ENCODE peak calls at places on chromosomes 11 and 22, in ten cellular contexts. U, V, Y, R, K, N, E, M, O and L are unnamed samples.

GRCh38 chr22:38249803-38250641 is 22.8 kb downstream of the TMEM184B start:
- DNase-seq in E (no peak), U (no peak), O (no peak), N (no peak), K (no peak), M (no peak), V (no peak), Y (no peak), R (no peak), L (no peak)

GRCh38 chr11:117884994-117885393 is 8.5 kb upstream of the FXYD6 start:
- DNase-seq in U (peak; percentile 51), N (no peak), V (no peak), M (no peak), E (no peak), K (no peak), O (no peak), R (no peak), Y (no peak), L (peak; percentile 32)

GRCh38 chr11:75339685-75340409 is 11.6 kb downstream of the ARRB1 start:
- DNase-seq in E (no peak), K (no peak), N (no peak), O (no peak), R (no peak), U (no peak), Y (no peak), M (no peak), V (no peak), L (no peak)

GRCh38 chr11:90204832-90205646 is 17.8 kb downstream of the CHORDC1 start:
- DNase-seq in M (no peak), K (no peak), R (peak; percentile 51), Y (no peak), V (no peak), O (no peak), E (peak; percentile 17), U (peak; percentile 75), N (peak; percentile 70), L (no peak)

GRCh38 chr11:36296925-36297604 is 977 bp downstream of the PRR5L start:
- DNase-seq in M (no peak), Y (peak; percentile 43), E (no peak), O (peak; percentile 67), N (no peak), K (no peak), U (peak; percentile 90), V (no peak), R (no peak), L (no peak)

GRCh38 chr11:38448284-38448683 is 1850.2 kb upstream of the RAG2 start:
- DNase-seq in K (no peak), M (no peak), O (no peak), N (no peak), U (peak; percentile 10), Y (no peak), V (no peak), E (no peak), R (no peak), L (no peak)

GRCh38 chr11:32451808-32452207 is 16.5 kb upstream of the WT1 start:
- DNase-seq in M (no peak), N (no peak), R (no peak), Y (no peak), V (no peak), U (peak; percentile 15), O (no peak), K (no peak), E (no peak), L (no peak)

GRCh38 chr22:17700778-17701177 is 62.2 kb downstream of the BCL2L13 start:
- DNase-seq in U (no peak), Y (no peak), E (no peak), M (no peak), N (peak; percentile 41), V (no peak), K (no peak), O (no peak), R (no peak), L (no peak)

GRCh38 chr11:18548001-18548400 is 21.3 kb upstream of the TSG101 start:
- DNase-seq in V (no peak), Y (no peak), R (no peak), O (peak; percentile 11), U (no peak), N (no peak), M (no peak), K (no peak), E (no peak), L (no peak)

GRCh38 chr11:36403661-36404060 is 106.4 kb downstream of the TRAF6 start:
- DNase-seq in M (no peak), E (no peak), Y (no peak), K (no peak), O (no peak), V (no peak), U (no peak), R (no peak), N (no peak), L (no peak)

GRCh38 chr11:36097219-36097650 is 153.4 kb downstream of the LDLRAD3 start:
- DNase-seq in O (no peak), M (no peak), E (no peak), U (no peak), K (no peak), Y (no peak), V (no peak), N (no peak), R (no peak), L (no peak)

GRCh38 chr11:16783321-16783801 is 44.9 kb downstream of the C11orf58 start:
- DNase-seq in R (no peak), M (no peak), Y (no peak), V (no peak), E (no peak), K (no peak), N (no peak), U (no peak), O (no peak), L (no peak)

GRCh38 chr11:36231300-36231699 is 57.9 kb downstream of the COMMD9 start:
- DNase-seq in R (peak; percentile 24), K (no peak), E (no peak), O (no peak), Y (no peak), U (peak; percentile 77), M (no peak), N (no peak), V (no peak), L (no peak)

GRCh38 chr11:41716862-41717261 is 257.4 kb upstream of the LRRC4C start:
- DNase-seq in E (no peak), V (no peak), K (no peak), R (no peak), N (no peak), Y (no peak), M (no peak), O (no peak), U (no peak), L (no peak)

GRCh38 chr11:130049260-130049659 is 20.4 kb upstream of the APLP2 start:
- DNase-seq in E (no peak), K (no peak), M (no peak), Y (no peak), O (no peak), R (no peak), U (no peak), V (no peak), N (no peak), L (no peak)

GRCh38 chr11:133946541-133947297 is 10.0 kb downstream of the IGSF9B start:
- DNase-seq in E (no peak), K (no peak), O (no peak), V (no peak), U (no peak), M (no peak), N (peak; percentile 39), R (no peak), Y (no peak), L (no peak)

GRCh38 chr22:19464546-19464945 is 14.4 kb downstream of the UFD1 start:
- DNase-seq in Y (no peak), U (no peak), O (no peak), R (no peak), V (no peak), N (no peak), M (no peak), E (no peak), K (no peak), L (no peak)

GRCh38 chr11:69074786-69075185 is 26.1 kb downstream of the TPCN2 start:
- DNase-seq in M (no peak), K (no peak), Y (no peak), O (no peak), U (peak; percentile 61), N (no peak), V (no peak), R (no peak), E (no peak), L (no peak)

GRCh38 chr22:44658371-44658953 is 43.5 kb upstream of the PRR5 start:
- DNase-seq in U (peak; percentile 61), K (no peak), E (no peak), Y (no peak), R (peak; percentile 89), O (peak; percentile 39), M (no peak), V (no peak), N (no peak), L (no peak)

GRCh38 chr11:130435671-130436070 is 7.3 kb upstream of the ADAMTS8 start:
- DNase-seq in Y (no peak), N (no peak), V (no peak), M (no peak), O (no peak), R (no peak), K (no peak), E (no peak), U (peak; percentile 55), L (no peak)

GRCh38 chr11:31500560-31500959 is 8.9 kb downstream of the IMMP1L start:
- DNase-seq in M (no peak), R (no peak), N (no peak), U (peak; percentile 42), O (no peak), Y (no peak), E (no peak), V (no peak), K (no peak), L (no peak)

GRCh38 chr11:46916669-46917108 is 1.7 kb downstream of the LRP4 start:
- DNase-seq in N (peak; percentile 89), Y (no peak), R (peak; percentile 49), M (peak; percentile 75), O (peak; percentile 62), K (no peak), U (peak; percentile 66), V (no peak), E (peak; percentile 67), L (no peak)
- TF ChIP-seq CTCF in N (no peak), Y (peak; percentile 17), R (peak; percentile 52), M (no peak), O (no peak), K (no peak), U (peak; percentile 45), V (no peak), E (no peak), L (peak; percentile 62)

GRCh38 chr11:43359432-43359818 is 705 bp downstream of the TTC17 start:
- DNase-seq in U (peak; percentile 31), O (peak; percentile 30), M (no peak), Y (peak; percentile 5), N (peak; percentile 45), V (no peak), E (peak; percentile 14), K (no peak), R (no peak), L (no peak)
- TF ChIP-seq CTCF in U (no peak), O (no peak), M (no peak), Y (no peak), N (no peak), V (no peak), E (no peak), K (no peak), R (no peak), L (no peak)

GRCh38 chr22:43270314-43270908 is 72.8 kb downstream of the SCUBE1 start:
- DNase-seq in K (no peak), V (no peak), U (no peak), R (no peak), Y (no peak), M (no peak), E (no peak), N (peak; percentile 83), O (peak; percentile 56), L (no peak)
- TF ChIP-seq CTCF in K (no peak), V (no peak), U (no peak), R (no peak), Y (no peak), M (no peak), E (no peak), N (peak; percentile 60), O (no peak), L (peak; percentile 55)

GRCh38 chr11:12416552-12416951 is 39.2 kb downstream of the PARVA start:
- DNase-seq in R (no peak), Y (no peak), M (no peak), E (no peak), K (no peak), N (no peak), O (no peak), V (no peak), U (no peak), L (no peak)
- TF ChIP-seq CTCF in R (no peak), Y (no peak), M (no peak), E (no peak), K (no peak), N (no peak), O (no peak), V (no peak), U (no peak), L (no peak)